ENCODE peak calls at places on chromosomes 3 and 15, in six cellular contexts. J is tibial artery, Y is psoas muscle, H is PC-9, O is sigmoid colon, L is heart right ventricle. W is an unnamed sample.

GRCh38 chr3:194330579-194330978 is 20.5 kb downstream of the CPN2 start:
- DNase-seq in J (no peak), Y (no peak), H (no peak), O (no peak), L (peak; percentile 68), W (peak; percentile 85)

GRCh38 chr3:33636125-33636855 is 81.8 kb downstream of the CLASP2 start:
- DNase-seq in J (no peak), Y (no peak), H (no peak), O (no peak), L (no peak), W (peak; percentile 8)

GRCh38 chr3:45329779-45330305 is 58.5 kb upstream of the LARS2 start:
- DNase-seq in J (no peak), Y (no peak), H (no peak), O (no peak), L (no peak), W (no peak)

GRCh38 chr3:188077160-188077812 is 76.7 kb upstream of the LPP start:
- DNase-seq in J (peak; percentile 56), Y (peak; percentile 53), H (no peak), O (peak; percentile 71), L (peak; percentile 23), W (no peak)

GRCh38 chr3:124007186-124007585 is 15.3 kb upstream of the ROPN1 start:
- DNase-seq in J (no peak), Y (no peak), H (no peak), O (no peak), L (no peak), W (no peak)

GRCh38 chr3:70849911-70850699 is 537.7 kb upstream of the MDFIC2 start:
- DNase-seq in J (no peak), Y (no peak), H (peak; percentile 49), O (peak; percentile 72), L (no peak), W (peak; percentile 74)

GRCh38 chr3:31562525-31562924 is 29.8 kb downstream of the STT3B start:
- DNase-seq in J (no peak), Y (no peak), H (no peak), O (no peak), L (peak; percentile 17), W (no peak)

GRCh38 chr15:92018535-92019239 is 165.2 kb downstream of the SLCO3A1 start:
- DNase-seq in J (no peak), Y (no peak), H (no peak), O (no peak), L (no peak), W (peak; percentile 33)

GRCh38 chr3:45151100-45151499 is 4.9 kb upstream of the CDCP1 start:
- DNase-seq in J (no peak), Y (no peak), H (no peak), O (no peak), L (no peak), W (no peak)

GRCh38 chr3:152298393-152299242 is 29.9 kb downstream of the MBNL1 start:
- DNase-seq in J (peak; percentile 73), Y (peak; percentile 29), H (peak; percentile 52), O (peak; percentile 86), L (peak; percentile 31), W (peak; percentile 75)

GRCh38 chr3:85254738-85255137 is 295.9 kb downstream of the CADM2 start:
- DNase-seq in J (no peak), Y (no peak), H (no peak), O (no peak), L (no peak), W (no peak)

GRCh38 chr3:73255609-73256029 is 194.2 kb downstream of the EBLN2 start:
- DNase-seq in J (no peak), Y (no peak), H (no peak), O (no peak), L (no peak), W (peak; percentile 49)

GRCh38 chr15:63892794-63893441 is 59.2 kb upstream of the HERC1 start:
- DNase-seq in J (peak; percentile 32), Y (no peak), H (no peak), O (no peak), L (no peak), W (no peak)

GRCh38 chr3:178404966-178405365 is 131.3 kb upstream of the KCNMB2 start:
- DNase-seq in J (no peak), Y (no peak), H (no peak), O (no peak), L (no peak), W (no peak)

GRCh38 chr15:51121118-51121517 is 26.4 kb upstream of the TNFAIP8L3 start:
- DNase-seq in J (peak; percentile 65), Y (no peak), H (peak; percentile 68), O (no peak), L (no peak), W (peak; percentile 78)

GRCh38 chr15:78056714-78057269 is 20.7 kb downstream of the TBC1D2B start:
- DNase-seq in J (no peak), Y (no peak), H (no peak), O (no peak), L (no peak), W (peak; percentile 57)

GRCh38 chr3:117114517-117115265 is 405.1 kb downstream of the TUSC7 start:
- DNase-seq in J (no peak), Y (no peak), H (no peak), O (no peak), L (no peak), W (no peak)

DNA sequence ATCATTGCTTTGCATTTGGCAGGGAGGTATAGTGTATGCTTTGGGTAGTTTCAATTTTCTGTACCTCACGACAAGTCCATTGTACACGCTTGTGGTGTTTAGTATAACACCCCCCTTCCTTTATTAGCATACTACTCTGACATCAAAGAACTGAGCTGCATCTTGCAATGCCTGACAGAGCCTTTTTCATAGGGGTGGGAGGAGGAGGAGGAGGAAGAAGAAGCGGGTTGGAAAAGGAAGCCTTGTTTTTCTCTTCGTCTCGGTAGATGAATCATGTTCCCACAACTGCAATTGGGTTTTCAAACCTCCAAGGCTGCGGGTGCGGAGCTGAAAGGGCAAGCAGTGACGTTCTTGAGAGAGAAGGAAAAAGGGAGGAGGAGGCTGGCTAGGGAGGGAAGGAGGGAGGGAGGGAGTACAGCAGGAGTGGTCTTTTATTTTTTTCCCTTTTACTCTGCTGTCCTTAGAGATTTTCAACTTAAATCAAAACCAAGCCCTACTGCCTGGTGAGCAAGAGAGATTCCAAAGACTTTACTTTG is 175.7 kb downstream of the KLHL25 start:
- DNase-seq in J (peak; percentile 92), Y (peak; percentile 73), H (no peak), O (peak; percentile 92), L (peak; percentile 59), W (peak; percentile 60)
- H3K27ac ChIP-seq in J (peak overlapping the region; percentile 85), Y (peak overlapping the region; percentile 87), H (no peak overlapping the region), O (peak overlapping the region; percentile 72), L (peak overlapping the region; percentile 67), W (peak overlapping the region; percentile 53)

GRCh38 chr3:141486735-141487418 is at the start of gene RASA2:
- DNase-seq in J (peak; percentile 58), Y (peak; percentile 67), H (peak; percentile 39), O (peak; percentile 88), L (peak; percentile 72), W (peak; percentile 83)
- H3K27ac ChIP-seq in J (peak within 1 kb of the TSS; percentile 96), Y (peak within 1 kb of the TSS; percentile 94), H (peak within 1 kb of the TSS; percentile 90), O (peak within 1 kb of the TSS; percentile 98), L (peak within 1 kb of the TSS; percentile 94), W (peak within 1 kb of the TSS; percentile 95)

GRCh38 chr15:67120009-67120838 is 54.8 kb downstream of the SMAD3 start:
- DNase-seq in J (no peak), Y (no peak), H (no peak), O (no peak), L (no peak), W (no peak)
- H3K27ac ChIP-seq in J (peak overlapping the region; percentile 66), Y (peak overlapping the region; percentile 97), H (peak overlapping the region; percentile 41), O (peak overlapping the region; percentile 82), L (peak overlapping the region; percentile 88), W (peak overlapping the region; percentile 94)

GRCh38 chr3:12719541-12719940 is 39.5 kb downstream of the TMEM40 start:
- DNase-seq in J (no peak), Y (no peak), H (no peak), O (no peak), L (no peak), W (no peak)
- H3K27ac ChIP-seq in J (peak overlapping the region; percentile 18), Y (no peak overlapping the region), H (no peak overlapping the region), O (no peak overlapping the region), L (no peak overlapping the region), W (no peak overlapping the region)

DNA sequence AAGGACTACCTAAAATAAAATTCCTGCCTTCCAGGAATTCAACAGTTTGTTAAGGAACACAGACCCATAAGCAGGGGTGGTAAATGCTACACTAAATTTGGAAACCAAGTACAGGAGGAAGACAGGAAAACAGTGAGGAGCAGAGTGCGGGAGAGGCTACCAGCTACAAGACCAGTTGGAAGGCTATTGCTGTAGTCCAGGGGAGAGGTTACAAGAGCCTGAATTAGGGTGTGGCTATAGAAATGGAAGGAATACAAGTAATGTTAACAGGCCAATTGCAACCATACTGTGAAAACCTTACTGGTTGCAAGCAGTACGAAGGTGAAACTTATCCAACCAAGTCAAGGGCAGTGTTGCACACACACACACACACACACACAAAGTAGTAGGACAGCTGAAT is 885 bp upstream of the ARMC8 start:
- DNase-seq in J (no peak), Y (no peak), H (peak; percentile 58), O (no peak), L (no peak), W (no peak)
- H3K27ac ChIP-seq in J (peak overlapping the region; percentile 96), Y (peak overlapping the region; percentile 98), H (no peak overlapping the region), O (peak overlapping the region; percentile 96), L (no peak overlapping the region), W (no peak overlapping the region)

GRCh38 chr3:128621234-128621633 is 29.4 kb downstream of the RPN1 start:
- DNase-seq in J (no peak), Y (no peak), H (no peak), O (no peak), L (no peak), W (no peak)

GRCh38 chr3:128618398-128618726 is 32.3 kb downstream of the RPN1 start:
- DNase-seq in J (no peak), Y (no peak), H (no peak), O (no peak), L (no peak), W (no peak)

GRCh38 chr3:128620268-128620691 is 30.3 kb downstream of the RPN1 start:
- DNase-seq in J (no peak), Y (no peak), H (no peak), O (no peak), L (no peak), W (no peak)

GRCh38 chr3:128617557-128618397 is 32.8 kb downstream of the RPN1 start:
- DNase-seq in J (peak; percentile 97), Y (peak; percentile 98), H (no peak), O (peak; percentile 99), L (peak; percentile 99), W (peak; percentile 99)

GRCh38 chr3:128619146-128619890 is 31.3 kb downstream of the RPN1 start:
- DNase-seq in J (no peak), Y (no peak), H (no peak), O (no peak), L (no peak), W (peak; percentile 63)
- H3K27ac ChIP-seq in J (no peak overlapping the region), Y (no peak overlapping the region), H (no peak overlapping the region), O (peak overlapping the region; percentile 88), L (no peak overlapping the region), W (no peak overlapping the region)